ENCODE peak calls at places on chromosomes 7 and 10, in four cellular contexts. T is PC-9, O is left lung, G is body of pancreas. A is an unnamed sample.

GRCh38 chr10:133159950-133160812 is at the start of gene KNDC1:
- DNase-seq in T (peak), O (peak), G (no peak), A (no peak)

GRCh38 chr7:12957487-12957886 is 270.1 kb downstream of the ARL4A start:
- DNase-seq in O (no peak), T (no peak), G (no peak), A (no peak)

GRCh38 chr7:47787249-47788069 is 160.8 kb downstream of the PKD1L1 start:
- DNase-seq in G (no peak), T (no peak), O (no peak), A (no peak)

GRCh38 chr7:16651391-16652254 is 5.6 kb downstream of the BZW2 start:
- DNase-seq in T (no peak), O (no peak), G (no peak), A (no peak)

GRCh38 chr10:14039968-14040668 is 290.6 kb downstream of the FRMD4A start:
- DNase-seq in G (no peak), O (no peak), T (no peak), A (peak)

GRCh38 chr10:14578060-14578952 is 196.4 kb downstream of the FAM107B start:
- DNase-seq in O (no peak), T (peak), G (peak), A (no peak)

GRCh38 chr7:43639858-43640491 is 57.1 kb downstream of the STK17A start:
- DNase-seq in T (no peak), G (peak), O (no peak), A (no peak)

GRCh38 chr10:101012525-101013364 is 13.1 kb downstream of the LZTS2 start:
- DNase-seq in O (peak), T (peak), G (peak), A (no peak)

GRCh38 chr7:5284304-5285281 is 1.9 kb downstream of the SLC29A4 start:
- DNase-seq in T (peak), G (peak), O (no peak), A (no peak)

DNA sequence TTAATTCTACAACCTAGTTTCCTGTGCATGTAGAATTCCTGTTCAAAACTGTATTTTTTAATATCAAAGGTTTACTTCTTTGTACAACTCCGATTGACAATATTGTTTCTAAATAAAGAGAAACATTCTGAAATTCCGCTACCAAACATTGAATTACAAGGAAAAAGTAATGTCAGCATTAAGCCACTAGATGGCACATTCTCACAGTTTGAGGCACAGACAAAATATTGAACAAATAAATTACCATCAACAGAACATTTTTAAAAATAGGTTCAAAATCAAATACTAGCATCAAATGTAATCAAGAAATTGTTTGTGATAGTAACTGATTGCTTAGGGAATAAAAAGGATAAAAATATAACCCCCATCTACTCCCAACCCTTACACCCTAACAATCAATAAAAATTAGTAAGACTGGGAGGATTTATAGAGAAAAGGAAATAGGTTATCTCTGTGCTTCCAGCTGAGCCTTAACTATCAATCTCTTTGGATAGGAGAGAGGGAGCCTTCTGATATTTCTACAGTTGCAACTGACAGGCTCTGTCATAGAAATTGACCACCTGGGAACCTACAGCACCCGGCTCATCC is 86.6 kb upstream of the C7orf33 start:
- DNase-seq in O (no peak), T (no peak), G (no peak), A (peak)
- TF ChIP-seq CTCF in O (peak), T (peak), G (peak), A (peak)

DNA sequence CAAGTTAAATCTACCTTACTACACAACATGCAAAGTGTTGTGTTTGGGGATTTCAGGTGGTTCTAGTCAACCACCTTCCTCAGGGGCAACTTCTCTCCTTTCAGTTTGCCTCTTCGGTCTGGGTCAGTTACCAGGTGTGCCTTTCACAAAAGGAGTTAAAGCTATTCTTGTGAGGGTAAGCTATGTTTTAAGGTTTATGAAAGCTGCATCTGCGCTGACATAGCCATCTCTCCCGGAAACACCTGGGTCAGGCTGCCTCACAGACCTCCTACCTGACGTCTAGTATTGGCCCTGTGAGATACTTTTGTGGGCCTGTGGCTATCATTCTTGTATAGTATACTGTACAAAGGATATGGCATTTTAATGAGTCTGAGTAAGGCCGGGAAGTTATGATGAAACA is 67.7 kb upstream of the ITGA8 start:
- DNase-seq in G (no peak), T (no peak), O (no peak), A (no peak)
- H3K4me3 ChIP-seq in G (no peak), T (no peak), O (no peak), A (no peak)

DNA sequence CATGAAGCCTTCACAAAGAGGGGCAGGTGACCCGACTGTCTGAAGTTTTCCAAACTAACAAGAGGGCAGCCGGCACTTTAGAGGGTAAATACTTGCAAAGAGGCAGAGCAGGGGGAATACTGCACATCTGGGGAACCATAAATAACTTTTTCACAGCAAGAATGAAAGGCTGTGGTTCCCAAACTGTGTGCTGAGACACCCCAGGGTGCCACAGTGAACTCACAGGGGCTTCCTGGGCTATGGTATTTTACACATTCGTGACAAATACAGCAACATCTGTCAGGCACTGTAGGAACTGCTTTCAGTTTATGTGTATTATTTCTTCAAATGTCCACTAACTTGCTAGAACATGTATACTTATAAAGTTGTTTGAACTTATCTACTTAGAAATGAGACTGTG is 67.2 kb downstream of the TBXAS1 start:
- DNase-seq in G (no peak), T (no peak), O (no peak), A (no peak)
- TF ChIP-seq CTCF in G (no peak), T (no peak), O (no peak), A (no peak)

DNA sequence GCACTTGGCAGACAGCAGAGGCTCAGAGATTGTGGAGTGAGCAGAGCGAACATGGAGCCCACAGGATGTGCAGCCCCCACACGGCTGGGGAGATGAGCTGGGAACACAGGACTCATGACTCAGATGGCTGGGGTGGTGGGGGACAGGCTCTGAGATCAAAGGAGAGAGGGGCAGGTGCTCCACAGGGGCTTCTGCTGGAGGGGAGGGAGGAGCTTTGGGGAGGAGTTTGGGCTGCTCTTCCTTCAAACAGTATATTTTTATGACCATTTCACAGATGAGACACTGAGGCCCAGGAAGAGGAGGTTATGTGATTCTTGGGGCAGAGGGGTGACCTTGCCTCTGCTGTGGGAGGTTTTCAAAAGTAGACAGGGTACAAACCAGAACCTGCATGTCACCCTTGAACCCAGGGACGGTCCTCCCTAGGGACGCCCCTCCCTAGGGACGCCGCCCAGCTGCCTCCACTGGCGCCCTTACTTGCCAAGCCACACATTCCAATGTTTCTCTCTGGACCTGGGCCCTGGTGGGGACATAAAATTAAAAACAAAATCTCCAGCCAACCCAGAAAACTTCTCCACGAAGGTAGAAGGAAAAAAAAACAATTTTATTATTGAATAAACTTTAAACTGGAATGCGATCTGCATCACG is 980 bp upstream of the CRYGN start:
- DNase-seq in G (no peak), T (no peak), O (no peak), A (no peak)
- H3K4me3 ChIP-seq in G (no peak), T (no peak), O (no peak), A (no peak)

GRCh38 chr7:115676080-115676479 is 354.5 kb downstream of the TFEC start:
- DNase-seq in G (no peak), T (peak), O (no peak), A (no peak)
- TF ChIP-seq CTCF in G (no peak), T (no peak), O (no peak), A (peak)

GRCh38 chr10:86959737-86960002 is 1.3 kb downstream of the SNCG start:
- DNase-seq in O (no peak), G (no peak), T (no peak), A (no peak)
- H3K4me3 ChIP-seq in O (no peak), G (no peak), T (peak), A (no peak)